ENCODE peak calls at places on chromosome 3, in ten cellular contexts. One of them, this sample, is unnamed.

GRCh38 chr3:10015476-10015904 is 10.7 kb upstream of the FANCD2 start:
- DNase-seq in HL-60: peak; percentile 86
- DNase-seq in gastrocnemius medialis: peak; percentile 75
- DNase-seq in upper lobe of right lung: peak; percentile 87
- DNase-seq in fibroblast of mammary gland: peak; percentile 97
- DNase-seq in AG09309: peak; percentile 91
- DNase-seq in heart left ventricle: peak; percentile 88
- DNase-seq in progenitor cell of endocrine pancreas: no peak
- DNase-seq in brain microvascular endothelial cell: peak; percentile 92
- DNase-seq in AG04450: peak; percentile 97
- DNase-seq in this sample: no peak

GRCh38 chr3:183698760-183699159 is 1.2 kb downstream of the YEATS2 start:
- DNase-seq in HL-60: peak; percentile 70
- DNase-seq in gastrocnemius medialis: no peak
- DNase-seq in upper lobe of right lung: no peak
- DNase-seq in fibroblast of mammary gland: peak; percentile 43
- DNase-seq in AG09309: no peak
- DNase-seq in heart left ventricle: peak; percentile 40
- DNase-seq in progenitor cell of endocrine pancreas: no peak
- DNase-seq in brain microvascular endothelial cell: no peak
- DNase-seq in AG04450: no peak
- DNase-seq in this sample: no peak

GRCh38 chr3:49900491-49901153 is 3.1 kb downstream of the MST1R start:
- DNase-seq in HL-60: no peak
- DNase-seq in gastrocnemius medialis: peak; percentile 29
- DNase-seq in upper lobe of right lung: peak; percentile 91
- DNase-seq in fibroblast of mammary gland: peak; percentile 8
- DNase-seq in AG09309: peak; percentile 25
- DNase-seq in heart left ventricle: peak; percentile 69
- DNase-seq in progenitor cell of endocrine pancreas: no peak
- DNase-seq in brain microvascular endothelial cell: no peak
- DNase-seq in AG04450: no peak
- DNase-seq in this sample: no peak

GRCh38 chr3:83457516-83457915 is 1501.3 kb upstream of the CADM2 start:
- DNase-seq in HL-60: no peak
- DNase-seq in gastrocnemius medialis: no peak
- DNase-seq in upper lobe of right lung: no peak
- DNase-seq in fibroblast of mammary gland: no peak
- DNase-seq in AG09309: no peak
- DNase-seq in heart left ventricle: no peak
- DNase-seq in progenitor cell of endocrine pancreas: no peak
- DNase-seq in brain microvascular endothelial cell: no peak
- DNase-seq in AG04450: no peak
- DNase-seq in this sample: no peak

GRCh38 chr3:184417619-184418327 is 37.9 kb downstream of the CHRD start:
- DNase-seq in HL-60: peak; percentile 68
- DNase-seq in gastrocnemius medialis: no peak
- DNase-seq in upper lobe of right lung: peak; percentile 87
- DNase-seq in fibroblast of mammary gland: peak; percentile 63
- DNase-seq in AG09309: no peak
- DNase-seq in heart left ventricle: peak; percentile 73
- DNase-seq in progenitor cell of endocrine pancreas: peak; percentile 52
- DNase-seq in brain microvascular endothelial cell: peak; percentile 48
- DNase-seq in AG04450: peak; percentile 21
- DNase-seq in this sample: peak; percentile 54

GRCh38 chr3:126834596-126835471 is 130.8 kb downstream of the CHCHD6 start:
- DNase-seq in HL-60: no peak
- DNase-seq in gastrocnemius medialis: no peak
- DNase-seq in upper lobe of right lung: no peak
- DNase-seq in fibroblast of mammary gland: no peak
- DNase-seq in AG09309: no peak
- DNase-seq in heart left ventricle: no peak
- DNase-seq in progenitor cell of endocrine pancreas: no peak
- DNase-seq in brain microvascular endothelial cell: no peak
- DNase-seq in AG04450: no peak
- DNase-seq in this sample: no peak

GRCh38 chr3:45889278-45889833 is 3.0 kb downstream of the CCR9 start:
- DNase-seq in HL-60: no peak
- DNase-seq in gastrocnemius medialis: no peak
- DNase-seq in upper lobe of right lung: no peak
- DNase-seq in fibroblast of mammary gland: no peak
- DNase-seq in AG09309: no peak
- DNase-seq in heart left ventricle: no peak
- DNase-seq in progenitor cell of endocrine pancreas: no peak
- DNase-seq in brain microvascular endothelial cell: no peak
- DNase-seq in AG04450: no peak
- DNase-seq in this sample: no peak

GRCh38 chr3:86993704-86994103 is 2.8 kb upstream of the VGLL3 start:
- DNase-seq in HL-60: no peak
- DNase-seq in gastrocnemius medialis: no peak
- DNase-seq in upper lobe of right lung: no peak
- DNase-seq in fibroblast of mammary gland: peak; percentile 65
- DNase-seq in AG09309: no peak
- DNase-seq in heart left ventricle: no peak
- DNase-seq in progenitor cell of endocrine pancreas: no peak
- DNase-seq in brain microvascular endothelial cell: peak; percentile 89
- DNase-seq in AG04450: no peak
- DNase-seq in this sample: no peak

DNA sequence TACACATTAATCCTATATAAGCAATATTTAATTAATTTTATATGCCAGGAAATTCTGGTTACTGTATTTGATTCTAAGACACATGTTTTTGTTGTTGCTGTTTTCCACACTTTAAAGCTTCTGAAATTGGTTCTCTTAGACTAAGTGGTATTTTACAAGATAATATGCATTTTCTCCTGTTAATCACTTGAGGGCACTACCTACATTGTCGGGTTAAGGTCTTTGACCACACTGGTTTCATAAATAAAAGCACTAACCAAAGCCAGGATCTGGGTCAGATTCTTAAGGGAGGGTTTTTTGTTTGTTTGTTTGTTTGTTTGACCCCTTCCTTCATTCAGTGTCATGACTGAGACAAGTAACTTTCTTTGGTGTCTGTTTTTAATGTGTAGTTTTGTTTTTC is 590.2 kb downstream of the RBMS3 start:
- DNase-seq in HL-60: no peak
- DNase-seq in gastrocnemius medialis: no peak
- DNase-seq in upper lobe of right lung: no peak
- DNase-seq in fibroblast of mammary gland: peak; percentile 26
- DNase-seq in AG09309: no peak
- DNase-seq in heart left ventricle: no peak
- DNase-seq in progenitor cell of endocrine pancreas: no peak
- DNase-seq in brain microvascular endothelial cell: no peak
- DNase-seq in AG04450: no peak
- DNase-seq in this sample: no peak
- TF ChIP-seq CTCF in HL-60: no peak
- TF ChIP-seq CTCF in gastrocnemius medialis: no peak
- TF ChIP-seq CTCF in upper lobe of right lung: no peak
- TF ChIP-seq CTCF in fibroblast of mammary gland: no peak
- TF ChIP-seq CTCF in AG09309: no peak
- TF ChIP-seq CTCF in heart left ventricle: no peak
- TF ChIP-seq CTCF in progenitor cell of endocrine pancreas: no peak
- TF ChIP-seq CTCF in brain microvascular endothelial cell: no peak
- TF ChIP-seq CTCF in AG04450: no peak
- TF ChIP-seq CTCF in this sample: no peak

DNA sequence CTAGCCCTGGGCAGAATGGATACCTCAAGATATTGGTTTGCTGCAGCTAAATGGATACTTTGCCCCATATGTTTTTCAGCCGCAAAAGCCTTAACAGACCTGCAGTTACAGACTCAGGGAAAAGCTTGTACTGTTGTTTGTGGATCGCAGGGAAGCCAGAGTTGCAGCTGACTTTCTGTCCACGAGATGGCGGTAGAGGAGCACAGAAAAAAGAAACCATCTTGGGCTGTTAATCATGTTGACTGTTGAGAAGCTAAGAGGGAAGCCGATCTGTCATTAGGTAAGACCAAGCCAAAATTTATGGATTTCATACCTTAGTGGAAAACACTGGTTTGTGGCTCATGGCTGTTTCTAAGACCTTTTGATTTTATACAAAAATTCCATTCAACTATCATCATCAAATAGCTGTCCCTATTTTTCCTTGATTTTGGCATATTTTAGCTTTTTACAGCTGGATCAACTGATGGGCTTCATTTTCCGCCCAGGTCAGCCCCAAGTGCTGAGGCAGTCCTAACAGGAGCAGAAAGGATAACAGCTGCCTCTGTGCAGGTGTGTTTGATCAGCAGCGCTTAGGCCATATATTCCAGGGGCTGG is 205.7 kb upstream of the ZPLD1 start:
- DNase-seq in HL-60: peak; percentile 76
- DNase-seq in gastrocnemius medialis: peak; percentile 40
- DNase-seq in upper lobe of right lung: peak; percentile 67
- DNase-seq in fibroblast of mammary gland: peak; percentile 75
- DNase-seq in AG09309: peak; percentile 13
- DNase-seq in heart left ventricle: peak; percentile 49
- DNase-seq in progenitor cell of endocrine pancreas: peak; percentile 58
- DNase-seq in brain microvascular endothelial cell: peak; percentile 81
- DNase-seq in AG04450: peak; percentile 42
- DNase-seq in this sample: peak; percentile 24
- TF ChIP-seq CTCF in HL-60: peak; percentile 90
- TF ChIP-seq CTCF in gastrocnemius medialis: peak; percentile 93
- TF ChIP-seq CTCF in upper lobe of right lung: peak; percentile 95
- TF ChIP-seq CTCF in fibroblast of mammary gland: peak; percentile 98
- TF ChIP-seq CTCF in AG09309: peak; percentile 94
- TF ChIP-seq CTCF in heart left ventricle: peak; percentile 96
- TF ChIP-seq CTCF in progenitor cell of endocrine pancreas: peak; percentile 93
- TF ChIP-seq CTCF in brain microvascular endothelial cell: peak; percentile 94
- TF ChIP-seq CTCF in AG04450: peak; percentile 98
- TF ChIP-seq CTCF in this sample: peak; percentile 89

GRCh38 chr3:141998674-141999290 is 122.3 kb downstream of the ATP1B3 start:
- DNase-seq in HL-60: no peak
- DNase-seq in gastrocnemius medialis: no peak
- DNase-seq in upper lobe of right lung: no peak
- DNase-seq in fibroblast of mammary gland: peak; percentile 11
- DNase-seq in AG09309: no peak
- DNase-seq in heart left ventricle: no peak
- DNase-seq in progenitor cell of endocrine pancreas: no peak
- DNase-seq in brain microvascular endothelial cell: no peak
- DNase-seq in AG04450: no peak
- DNase-seq in this sample: no peak
- TF ChIP-seq CTCF in HL-60: peak; percentile 11
- TF ChIP-seq CTCF in gastrocnemius medialis: no peak
- TF ChIP-seq CTCF in upper lobe of right lung: peak; percentile 14
- TF ChIP-seq CTCF in fibroblast of mammary gland: peak; percentile 31
- TF ChIP-seq CTCF in AG09309: peak; percentile 37
- TF ChIP-seq CTCF in heart left ventricle: peak; percentile 24
- TF ChIP-seq CTCF in progenitor cell of endocrine pancreas: no peak
- TF ChIP-seq CTCF in brain microvascular endothelial cell: peak; percentile 32
- TF ChIP-seq CTCF in AG04450: peak; percentile 54
- TF ChIP-seq CTCF in this sample: peak; percentile 29

GRCh38 chr3:141575879-141576743 is 89.3 kb downstream of the RASA2 start:
- DNase-seq in HL-60: no peak
- DNase-seq in gastrocnemius medialis: no peak
- DNase-seq in upper lobe of right lung: no peak
- DNase-seq in fibroblast of mammary gland: peak; percentile 40
- DNase-seq in AG09309: no peak
- DNase-seq in heart left ventricle: no peak
- DNase-seq in progenitor cell of endocrine pancreas: no peak
- DNase-seq in brain microvascular endothelial cell: no peak
- DNase-seq in AG04450: no peak
- DNase-seq in this sample: peak; percentile 13
- TF ChIP-seq CTCF in HL-60: peak; percentile 17
- TF ChIP-seq CTCF in gastrocnemius medialis: peak; percentile 34
- TF ChIP-seq CTCF in upper lobe of right lung: peak; percentile 59
- TF ChIP-seq CTCF in fibroblast of mammary gland: peak; percentile 57
- TF ChIP-seq CTCF in AG09309: peak; percentile 27
- TF ChIP-seq CTCF in heart left ventricle: peak; percentile 62
- TF ChIP-seq CTCF in progenitor cell of endocrine pancreas: peak; percentile 62
- TF ChIP-seq CTCF in brain microvascular endothelial cell: peak; percentile 32
- TF ChIP-seq CTCF in AG04450: peak; percentile 64
- TF ChIP-seq CTCF in this sample: peak; percentile 56